ENCODE peak calls at places on chromosomes 1 and 21, in five cellular contexts. One of them, this sample, is unnamed.

GRCh38 chr1:6246497-6247295 is 2.7 kb downstream of the HES3 start:
- DNase-seq in KBM-7: peak
- DNase-seq in adrenal gland: peak
- DNase-seq in left ventricle myocardium inferior: peak
- DNase-seq in stimulated activated CD4-positive, alpha-beta T cell treated with anti-CD3 and anti-CD28 coated beads, Interleukin-12 subunit alpha, Interleukin-12 subunit beta, amount 100 ng/mL, for 24 hours: peak
- DNase-seq in this sample: peak

GRCh38 chr1:207917086-207917485 is 6.2 kb upstream of the CD34 start:
- DNase-seq in KBM-7: no peak
- DNase-seq in adrenal gland: no peak
- DNase-seq in left ventricle myocardium inferior: peak
- DNase-seq in stimulated activated CD4-positive, alpha-beta T cell treated with anti-CD3 and anti-CD28 coated beads, Interleukin-12 subunit alpha, Interleukin-12 subunit beta, amount 100 ng/mL, for 24 hours: no peak
- DNase-seq in this sample: no peak

GRCh38 chr21:31576428-31576827 is 83.1 kb upstream of the SOD1 start:
- DNase-seq in KBM-7: no peak
- DNase-seq in adrenal gland: no peak
- DNase-seq in left ventricle myocardium inferior: no peak
- DNase-seq in stimulated activated CD4-positive, alpha-beta T cell treated with anti-CD3 and anti-CD28 coated beads, Interleukin-12 subunit alpha, Interleukin-12 subunit beta, amount 100 ng/mL, for 24 hours: no peak
- DNase-seq in this sample: no peak

GRCh38 chr1:18738617-18739016 is 108.0 kb downstream of the PAX7 start:
- DNase-seq in KBM-7: no peak
- DNase-seq in adrenal gland: no peak
- DNase-seq in left ventricle myocardium inferior: no peak
- DNase-seq in stimulated activated CD4-positive, alpha-beta T cell treated with anti-CD3 and anti-CD28 coated beads, Interleukin-12 subunit alpha, Interleukin-12 subunit beta, amount 100 ng/mL, for 24 hours: no peak
- DNase-seq in this sample: no peak

GRCh38 chr1:209080170-209080781 is 503.2 kb upstream of the CAMK1G start:
- DNase-seq in KBM-7: no peak
- DNase-seq in adrenal gland: no peak
- DNase-seq in left ventricle myocardium inferior: no peak
- DNase-seq in stimulated activated CD4-positive, alpha-beta T cell treated with anti-CD3 and anti-CD28 coated beads, Interleukin-12 subunit alpha, Interleukin-12 subunit beta, amount 100 ng/mL, for 24 hours: no peak
- DNase-seq in this sample: peak

GRCh38 chr1:6348511-6349191 is 44.9 kb downstream of the ACOT7 start:
- DNase-seq in KBM-7: peak
- DNase-seq in adrenal gland: peak
- DNase-seq in left ventricle myocardium inferior: peak
- DNase-seq in stimulated activated CD4-positive, alpha-beta T cell treated with anti-CD3 and anti-CD28 coated beads, Interleukin-12 subunit alpha, Interleukin-12 subunit beta, amount 100 ng/mL, for 24 hours: no peak
- DNase-seq in this sample: no peak

GRCh38 chr1:155982106-155982505 is 3.8 kb upstream of the ARHGEF2 start:
- DNase-seq in KBM-7: no peak
- DNase-seq in adrenal gland: no peak
- DNase-seq in left ventricle myocardium inferior: no peak
- DNase-seq in stimulated activated CD4-positive, alpha-beta T cell treated with anti-CD3 and anti-CD28 coated beads, Interleukin-12 subunit alpha, Interleukin-12 subunit beta, amount 100 ng/mL, for 24 hours: no peak
- DNase-seq in this sample: no peak

GRCh38 chr1:24535778-24536177 is 20.1 kb upstream of the NCMAP start:
- DNase-seq in KBM-7: no peak
- DNase-seq in adrenal gland: no peak
- DNase-seq in left ventricle myocardium inferior: no peak
- DNase-seq in stimulated activated CD4-positive, alpha-beta T cell treated with anti-CD3 and anti-CD28 coated beads, Interleukin-12 subunit alpha, Interleukin-12 subunit beta, amount 100 ng/mL, for 24 hours: no peak
- DNase-seq in this sample: no peak

GRCh38 chr1:168266644-168267186 is 14.0 kb upstream of the TBX19 start:
- DNase-seq in KBM-7: no peak
- DNase-seq in adrenal gland: no peak
- DNase-seq in left ventricle myocardium inferior: no peak
- DNase-seq in stimulated activated CD4-positive, alpha-beta T cell treated with anti-CD3 and anti-CD28 coated beads, Interleukin-12 subunit alpha, Interleukin-12 subunit beta, amount 100 ng/mL, for 24 hours: no peak
- DNase-seq in this sample: no peak

GRCh38 chr1:228804640-228805413 is 69.5 kb downstream of the RHOU start:
- DNase-seq in KBM-7: no peak
- DNase-seq in adrenal gland: no peak
- DNase-seq in left ventricle myocardium inferior: no peak
- DNase-seq in stimulated activated CD4-positive, alpha-beta T cell treated with anti-CD3 and anti-CD28 coated beads, Interleukin-12 subunit alpha, Interleukin-12 subunit beta, amount 100 ng/mL, for 24 hours: peak
- DNase-seq in this sample: no peak

GRCh38 chr1:91751281-91751680 is 134.7 kb downstream of the TGFBR3 start:
- DNase-seq in KBM-7: no peak
- DNase-seq in adrenal gland: peak
- DNase-seq in left ventricle myocardium inferior: peak
- DNase-seq in stimulated activated CD4-positive, alpha-beta T cell treated with anti-CD3 and anti-CD28 coated beads, Interleukin-12 subunit alpha, Interleukin-12 subunit beta, amount 100 ng/mL, for 24 hours: no peak
- DNase-seq in this sample: no peak

GRCh38 chr1:94803517-94804441 is 16.4 kb upstream of the SLC44A3 start:
- DNase-seq in KBM-7: no peak
- DNase-seq in adrenal gland: peak
- DNase-seq in left ventricle myocardium inferior: no peak
- DNase-seq in stimulated activated CD4-positive, alpha-beta T cell treated with anti-CD3 and anti-CD28 coated beads, Interleukin-12 subunit alpha, Interleukin-12 subunit beta, amount 100 ng/mL, for 24 hours: no peak
- DNase-seq in this sample: no peak